ENCODE peak calls at places on chromosomes 11 and 22, in four cellular contexts. U is suprapubic skin, A is tibial nerve, H is ovary. W is an unnamed sample.

GRCh38 chr11:134883484-134883883 is 471.4 kb upstream of the B3GAT1 start:
- DNase-seq in U (no peak), A (no peak), H (no peak), W (no peak)

GRCh38 chr11:120116966-120117365 is 20.9 kb downstream of the TRIM29 start:
- DNase-seq in U (no peak), H (no peak), A (no peak), W (no peak)

GRCh38 chr11:86444981-86445380 is 70.3 kb downstream of the CCDC81 start:
- DNase-seq in U (no peak), A (no peak), H (no peak), W (no peak)

GRCh38 chr11:11387906-11388305 is 34.9 kb upstream of the CSNK2A3 start:
- DNase-seq in U (no peak), A (no peak), H (no peak), W (no peak)

GRCh38 chr22:45462034-45462655 is 40.5 kb upstream of the FBLN1 start:
- DNase-seq in H (no peak), A (no peak), U (no peak), W (no peak)

GRCh38 chr11:5508605-5509004 is 1.2 kb downstream of the UBQLN3 start:
- DNase-seq in H (no peak), U (no peak), A (no peak), W (no peak)

GRCh38 chr22:35561796-35562526 is 21.3 kb downstream of the RASD2 start:
- DNase-seq in A (no peak), U (no peak), H (no peak), W (no peak)

GRCh38 chr11:12979928-12980689 is 29.0 kb upstream of the RASSF10 start:
- DNase-seq in H (no peak), A (no peak), U (no peak), W (no peak)

GRCh38 chr22:21642584-21643448 is 714 bp downstream of the SDF2L1 start:
- DNase-seq in U (no peak), H (peak), A (no peak), W (peak)

GRCh38 chr11:46554205-46555162 is 39.3 kb downstream of the AMBRA1 start:
- DNase-seq in H (no peak), A (peak), U (no peak), W (no peak)

GRCh38 chr11:128645968-128646367 is 47.9 kb upstream of the FLI1 start:
- DNase-seq in H (no peak), U (no peak), A (no peak), W (no peak)

GRCh38 chr11:122213111-122213510 is 97.1 kb upstream of the BLID start:
- DNase-seq in A (no peak), H (no peak), U (no peak), W (peak)

GRCh38 chr22:24108073-24108472 is 73.2 kb upstream of the SUSD2 start:
- DNase-seq in A (no peak), U (no peak), H (no peak), W (no peak)

GRCh38 chr22:23215294-23216204 is 35.2 kb downstream of the BCR start:
- DNase-seq in H (no peak), A (no peak), U (no peak), W (no peak)

GRCh38 chr11:36729765-36730164 is 131.7 kb upstream of the RAG2 start:
- DNase-seq in U (no peak), A (no peak), H (no peak), W (no peak)

GRCh38 chr22:45077286-45077685 is 67.5 kb upstream of the PHF21B start:
- DNase-seq in U (no peak), A (no peak), H (no peak), W (no peak)

GRCh38 chr11:12280199-12280837 is 97.1 kb upstream of the PARVA start:
- DNase-seq in A (no peak), U (peak), H (no peak), W (no peak)

GRCh38 chr11:134943544-134943943 is 531.5 kb upstream of the B3GAT1 start:
- DNase-seq in U (no peak), A (no peak), H (no peak), W (no peak)

GRCh38 chr11:65111537-65112225 is at the start of gene TM7SF2:
- DNase-seq in A (peak), U (peak), H (peak), W (peak)

GRCh38 chr11:108530426-108530825 is 32.2 kb upstream of the POGLUT3 start:
- DNase-seq in A (no peak), H (no peak), U (no peak), W (no peak)

GRCh38 chr22:32897400-32897799 is 95.9 kb downstream of the TIMP3 start:
- DNase-seq in H (no peak), A (no peak), U (no peak), W (no peak)

GRCh38 chr22:27718186-27719032 is 83.1 kb downstream of the MN1 start:
- DNase-seq in H (peak), U (peak), A (peak), W (peak)

GRCh38 chr11:7490054-7490453 is 4.7 kb downstream of the OLFML1 start:
- DNase-seq in H (no peak), A (no peak), U (no peak), W (no peak)

GRCh38 chr22:46791201-46791731 is 28.8 kb downstream of the TBC1D22A start:
- DNase-seq in H (peak), U (peak), A (peak), W (peak)

GRCh38 chr22:37569009-37569920 is 9.0 kb downstream of the CDC42EP1 start:
- DNase-seq in U (no peak), H (peak), A (no peak), W (peak)

GRCh38 chr11:119590651-119591308 is 138.2 kb downstream of the NECTIN1 start:
- DNase-seq in H (no peak), U (no peak), A (no peak), W (no peak)

GRCh38 chr11:133197425-133197824 is 334.9 kb downstream of the OPCML start:
- DNase-seq in A (no peak), U (no peak), H (no peak), W (no peak)

GRCh38 chr11:36793542-36793926 is 195.5 kb upstream of the RAG2 start:
- DNase-seq in H (no peak), U (no peak), A (no peak), W (no peak)

GRCh38 chr11:12135185-12135584 is 24.8 kb downstream of the MICAL2 start:
- DNase-seq in U (no peak), H (no peak), A (no peak), W (no peak)

GRCh38 chr11:70695086-70695960 is 297.0 kb downstream of the CTTN start:
- DNase-seq in U (no peak), A (no peak), H (no peak), W (no peak)
- TF ChIP-seq EP300 in U (no peak), A (no peak), H (no peak), W (no peak)

GRCh38 chr22:19645391-19645790 is 68.9 kb upstream of the SEPTIN5 start:
- DNase-seq in A (no peak), H (no peak), U (no peak), W (no peak)

GRCh38 chr22:19645905-19646304 is 68.4 kb upstream of the SEPTIN5 start:
- DNase-seq in A (no peak), H (no peak), U (no peak), W (no peak)

GRCh38 chr22:19644314-19645223 is 69.7 kb upstream of the SEPTIN5 start:
- DNase-seq in A (no peak), U (no peak), H (no peak), W (no peak)

GRCh38 chr22:19641983-19642451 is 72.3 kb upstream of the SEPTIN5 start:
- DNase-seq in A (no peak), H (no peak), U (no peak), W (no peak)

GRCh38 chr22:19643448-19644313 is 70.6 kb upstream of the SEPTIN5 start:
- DNase-seq in H (no peak), U (no peak), A (no peak), W (no peak)
- TF ChIP-seq EP300 in H (no peak), U (no peak), A (no peak), W (no peak)

GRCh38 chr11:74941492-74941891 is 7.4 kb downstream of the XRRA1 start:
- DNase-seq in U (no peak), H (no peak), A (no peak), W (no peak)
- TF ChIP-seq EP300 in U (no peak), H (no peak), A (no peak), W (no peak)

GRCh38 chr11:73663604-73664495 is 17.5 kb downstream of the PLEKHB1 start:
- DNase-seq in A (no peak), U (no peak), H (peak), W (no peak)

GRCh38 chr11:73659961-73660360 is 13.6 kb downstream of the PLEKHB1 start:
- DNase-seq in H (no peak), U (no peak), A (no peak), W (no peak)

GRCh38 chr11:73662445-73663157 is 16.2 kb downstream of the PLEKHB1 start:
- DNase-seq in A (no peak), U (no peak), H (no peak), W (no peak)

GRCh38 chr11:73660497-73661034 is 14.2 kb downstream of the PLEKHB1 start:
- DNase-seq in H (no peak), A (no peak), U (no peak), W (no peak)

DNA sequence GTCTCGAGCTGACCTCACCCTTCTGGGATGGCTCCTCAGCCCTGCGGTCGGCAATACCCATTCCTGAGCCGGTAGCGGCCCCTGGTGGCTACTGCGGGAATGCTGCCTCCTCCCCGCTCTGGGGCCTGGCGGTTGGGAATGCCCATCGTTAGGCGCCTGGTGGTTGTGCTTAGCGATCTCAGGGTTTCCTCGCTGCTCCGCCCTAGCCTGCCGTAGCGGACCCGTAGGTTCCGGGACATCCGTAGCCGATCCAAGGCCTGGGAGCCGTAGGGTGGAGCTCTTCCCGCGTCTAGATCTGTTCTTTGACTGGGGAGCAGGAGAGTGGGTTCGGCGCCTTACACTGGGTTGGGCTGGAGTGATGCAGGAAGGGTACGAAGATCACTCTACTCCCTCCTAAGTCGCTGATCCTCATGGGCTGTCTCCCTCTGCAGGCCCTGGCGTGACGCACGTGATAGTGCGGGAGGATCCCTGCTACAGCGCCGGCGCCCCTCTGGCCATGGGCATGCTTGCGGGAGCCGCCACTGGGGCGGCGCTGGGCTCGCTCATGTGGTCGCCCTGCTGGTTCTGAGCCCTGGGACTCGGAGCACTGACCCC is 14.8 kb downstream of the PLEKHB1 start:
- DNase-seq in A (peak), H (peak), U (peak), W (peak)
- TF ChIP-seq EP300 in A (no peak), H (no peak), U (no peak), W (no peak)

GRCh38 chr11:63835156-63835540 is 3.8 kb upstream of the MARK2 start:
- DNase-seq in U (no peak), A (no peak), H (no peak), W (no peak)

GRCh38 chr11:63833048-63833447 is 5.9 kb upstream of the MARK2 start:
- DNase-seq in U (no peak), H (no peak), A (no peak), W (no peak)

GRCh38 chr11:63832336-63832735 is 6.6 kb upstream of the MARK2 start:
- DNase-seq in H (no peak), U (no peak), A (no peak), W (no peak)

GRCh38 chr11:63837027-63837688 is 1.8 kb upstream of the MARK2 start:
- DNase-seq in U (peak), H (peak), A (peak), W (peak)

GRCh38 chr11:63834532-63835155 is 4.3 kb upstream of the MARK2 start:
- DNase-seq in A (no peak), H (no peak), U (no peak), W (no peak)
- TF ChIP-seq EP300 in A (no peak), H (no peak), U (no peak), W (no peak)

DNA sequence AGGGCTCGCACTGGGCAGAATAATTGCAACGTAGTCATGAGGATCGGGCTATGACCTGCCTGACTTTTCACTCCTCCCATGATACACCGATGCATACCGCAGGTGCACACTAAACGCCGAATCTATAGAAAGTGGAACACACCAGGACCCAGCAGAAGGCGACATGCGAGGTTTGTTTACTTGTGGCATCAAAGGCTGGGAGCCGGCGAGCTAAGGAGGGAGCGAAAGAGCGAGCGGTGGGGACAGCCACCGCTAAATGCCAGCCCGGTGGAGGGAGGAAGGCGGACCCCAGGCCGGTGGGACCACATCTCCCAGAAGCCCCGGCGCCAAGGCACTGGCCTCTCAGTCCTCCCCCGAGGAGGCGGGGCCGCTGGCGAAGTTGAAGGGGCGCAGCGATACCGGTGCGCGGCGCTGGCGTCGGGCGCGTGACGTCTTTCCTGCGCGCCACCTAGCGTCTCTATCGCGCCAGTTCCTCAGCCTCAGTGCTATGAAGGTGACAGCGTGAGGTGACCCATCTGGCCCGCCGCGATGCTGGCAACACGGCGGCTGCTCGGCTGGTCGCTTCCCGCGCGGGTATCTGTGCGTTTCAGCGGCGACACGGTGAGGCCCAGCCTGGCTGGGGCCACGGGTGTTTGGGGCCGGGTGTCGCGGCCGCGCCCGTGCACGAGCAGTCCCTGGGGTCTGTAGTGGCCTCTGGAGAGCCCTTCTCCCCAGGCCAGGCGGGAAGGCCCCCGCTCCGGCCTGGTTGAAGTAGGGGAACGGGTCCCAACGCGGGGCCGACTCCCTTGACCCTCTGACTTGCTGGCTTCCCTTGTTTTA is at the start of gene NDUFV1:
- DNase-seq in U (peak), A (peak), H (peak), W (peak)
- TF ChIP-seq EP300 in U (no peak), A (peak), H (no peak), W (no peak)